ENCODE peak calls at places on chromosomes 5 and 9, in ten cellular contexts. C is GM23338, X is stomach, N is IMR-90, H is SJSA1, J is Caco-2, Q is aorta, T is heart right ventricle, A is lung, F is tibial artery. D is an unnamed sample. For H3K4me1, the result is how much of the 10 kb centered on the place peaks cover.

GRCh38 chr9:109286571-109286977 is 34.3 kb downstream of the EPB41L4B start:
- DNase-seq in H (no peak), F (no peak), T (no peak), N (peak), Q (no peak), X (no peak), J (no peak), C (no peak), A (peak), D (no peak)

GRCh38 chr9:138024831-138025291 is 147.3 kb downstream of the CACNA1B start:
- DNase-seq in T (no peak), H (peak), N (no peak), C (no peak), F (no peak), A (peak), X (peak), Q (peak), J (no peak), D (no peak)

GRCh38 chr9:5438301-5439162 is 807 bp upstream of the PLGRKT start:
- DNase-seq in F (no peak), J (no peak), N (peak), T (no peak), X (no peak), H (peak), C (no peak), Q (no peak), A (no peak), D (no peak)

GRCh38 chr9:73701415-73702057 is 549.9 kb downstream of the ANXA1 start:
- DNase-seq in F (no peak), H (no peak), J (no peak), T (no peak), C (no peak), A (no peak), N (no peak), Q (no peak), X (no peak), D (no peak)

GRCh38 chr5:41334758-41335157 is 121.4 kb upstream of the C6 start:
- DNase-seq in X (no peak), Q (no peak), H (no peak), A (no peak), T (no peak), C (peak), F (no peak), J (no peak), N (peak), D (no peak)

GRCh38 chr9:70452365-70452764 is 37.9 kb upstream of the KLF9 start:
- DNase-seq in T (no peak), X (no peak), N (no peak), J (no peak), F (no peak), A (no peak), C (no peak), H (no peak), Q (no peak), D (no peak)

GRCh38 chr9:5629312-5630037 is 568 bp downstream of the RIC1 start:
- DNase-seq in A (peak), H (peak), Q (peak), T (peak), J (peak), N (no peak), X (peak), C (peak), F (peak), D (no peak)

GRCh38 chr9:126614455-126615248 is 924 bp downstream of the LMX1B start:
- DNase-seq in J (no peak), A (no peak), X (no peak), N (no peak), H (no peak), F (peak), C (peak), T (no peak), Q (peak), D (no peak)

GRCh38 chr5:10563940-10564837 is at the start of gene ANKRD33B:
- DNase-seq in C (peak), H (peak), N (peak), Q (peak), F (peak), J (peak), A (peak), T (peak), X (peak), D (no peak)

GRCh38 chr9:128117613-128118471 is 9.7 kb downstream of the PTGES2 start:
- DNase-seq in A (peak), C (peak), T (peak), J (peak), N (peak), H (peak), F (peak), X (peak), Q (peak), D (peak)

GRCh38 chr5:111697215-111697614 is 59.8 kb downstream of the NREP start:
- DNase-seq in F (no peak), T (peak), H (no peak), X (no peak), N (no peak), Q (no peak), A (no peak), J (no peak), C (no peak), D (no peak)

GRCh38 chr9:37253377-37253937 is 133.1 kb downstream of the ZCCHC7 start:
- DNase-seq in A (no peak), C (no peak), X (no peak), J (no peak), H (no peak), T (no peak), N (no peak), F (no peak), Q (no peak), D (no peak)

GRCh38 chr9:134325096-134325812 is 1.0 kb upstream of the RXRA start:
- DNase-seq in Q (peak), N (peak), T (peak), C (peak), X (peak), F (no peak), H (no peak), J (no peak), A (peak), D (no peak)

GRCh38 chr5:9513825-9514224 is 32.0 kb downstream of the SEMA5A start:
- DNase-seq in X (no peak), T (no peak), J (no peak), H (no peak), Q (no peak), F (no peak), N (peak), A (no peak), C (peak), D (no peak)

GRCh38 chr9:71863652-71864051 is 47.3 kb downstream of the ABHD17B start:
- DNase-seq in J (no peak), F (no peak), T (no peak), X (no peak), N (peak), C (no peak), Q (no peak), H (no peak), A (no peak), D (no peak)

GRCh38 chr5:169442354-169443248 is 141.0 kb upstream of the SPDL1 start:
- DNase-seq in X (no peak), N (no peak), A (no peak), F (no peak), C (no peak), T (no peak), Q (no peak), H (no peak), J (no peak), D (no peak)

GRCh38 chr5:53480474-53481353 is at the start of gene FST:
- DNase-seq in X (peak), F (peak), T (no peak), H (peak), N (peak), A (no peak), C (peak), J (no peak), Q (peak), D (no peak)

GRCh38 chr9:131382850-131383729 is 10.8 kb upstream of the PRRC2B start:
- DNase-seq in H (no peak), T (peak), C (peak), Q (no peak), A (peak), F (no peak), N (peak), J (peak), X (peak), D (no peak)

GRCh38 chr5:166845044-166845443 is 1446.4 kb upstream of the WWC1 start:
- DNase-seq in N (no peak), J (no peak), H (no peak), A (no peak), X (no peak), F (no peak), C (peak), Q (no peak), T (peak), D (peak)

GRCh38 chr5:109876941-109877669 is 187.4 kb downstream of the MAN2A1 start:
- DNase-seq in X (no peak), C (no peak), A (no peak), N (peak), F (no peak), Q (no peak), T (no peak), J (no peak), H (no peak), D (no peak)

GRCh38 chr9:98580956-98581355 is 127.8 kb downstream of the GABBR2 start:
- DNase-seq in X (no peak), C (no peak), H (no peak), T (no peak), F (no peak), A (no peak), J (no peak), N (no peak), Q (no peak), D (no peak)

GRCh38 chr9:2810424-2811075 is 33.3 kb downstream of the PUM3 start:
- DNase-seq in T (no peak), Q (no peak), H (no peak), A (no peak), X (no peak), N (no peak), J (no peak), F (no peak), C (peak), D (no peak)

GRCh38 chr5:157266286-157267007 is 524 bp downstream of the CYFIP2 start:
- DNase-seq in N (no peak), T (no peak), H (no peak), F (no peak), X (peak), C (peak), Q (peak), A (no peak), J (no peak), D (no peak)

GRCh38 chr5:32017638-32018429 is 156.3 kb downstream of the GOLPH3 start:
- DNase-seq in X (no peak), A (no peak), F (no peak), Q (no peak), N (no peak), T (peak), J (no peak), H (no peak), C (no peak), D (no peak)

GRCh38 chr9:115008536-115008935 is 78.1 kb upstream of the TNFSF8 start:
- DNase-seq in A (no peak), H (peak), Q (no peak), J (no peak), F (no peak), T (no peak), C (no peak), N (peak), X (no peak), D (no peak)

GRCh38 chr9:978117-978830 is 1.8 kb downstream of the DMRT3 start:
- DNase-seq in H (no peak), N (no peak), A (no peak), X (no peak), T (no peak), F (no peak), C (peak), Q (no peak), J (no peak), D (no peak)

GRCh38 chr5:10315824-10316509 is 8.3 kb upstream of the CMBL start:
- DNase-seq in H (no peak), Q (no peak), A (no peak), T (no peak), F (no peak), J (no peak), N (no peak), X (no peak), C (peak), D (no peak)

GRCh38 chr9:95793924-95794828 is 81.3 kb upstream of the ERCC6L2 start:
- DNase-seq in X (no peak), C (no peak), J (no peak), T (peak), A (no peak), H (no peak), Q (no peak), N (peak), F (no peak), D (no peak)

GRCh38 chr9:109574061-109574882 is 76.2 kb upstream of the PTPN3 start:
- DNase-seq in F (no peak), J (no peak), N (peak), T (peak), X (no peak), C (peak), H (peak), A (peak), Q (no peak), D (no peak)

GRCh38 chr5:80408475-80408875 is 611 bp downstream of the ZFYVE16 start:
- DNase-seq in F (peak), T (peak), N (peak), X (peak), J (peak), Q (peak), C (no peak), H (peak), A (no peak), D (peak)

DNA sequence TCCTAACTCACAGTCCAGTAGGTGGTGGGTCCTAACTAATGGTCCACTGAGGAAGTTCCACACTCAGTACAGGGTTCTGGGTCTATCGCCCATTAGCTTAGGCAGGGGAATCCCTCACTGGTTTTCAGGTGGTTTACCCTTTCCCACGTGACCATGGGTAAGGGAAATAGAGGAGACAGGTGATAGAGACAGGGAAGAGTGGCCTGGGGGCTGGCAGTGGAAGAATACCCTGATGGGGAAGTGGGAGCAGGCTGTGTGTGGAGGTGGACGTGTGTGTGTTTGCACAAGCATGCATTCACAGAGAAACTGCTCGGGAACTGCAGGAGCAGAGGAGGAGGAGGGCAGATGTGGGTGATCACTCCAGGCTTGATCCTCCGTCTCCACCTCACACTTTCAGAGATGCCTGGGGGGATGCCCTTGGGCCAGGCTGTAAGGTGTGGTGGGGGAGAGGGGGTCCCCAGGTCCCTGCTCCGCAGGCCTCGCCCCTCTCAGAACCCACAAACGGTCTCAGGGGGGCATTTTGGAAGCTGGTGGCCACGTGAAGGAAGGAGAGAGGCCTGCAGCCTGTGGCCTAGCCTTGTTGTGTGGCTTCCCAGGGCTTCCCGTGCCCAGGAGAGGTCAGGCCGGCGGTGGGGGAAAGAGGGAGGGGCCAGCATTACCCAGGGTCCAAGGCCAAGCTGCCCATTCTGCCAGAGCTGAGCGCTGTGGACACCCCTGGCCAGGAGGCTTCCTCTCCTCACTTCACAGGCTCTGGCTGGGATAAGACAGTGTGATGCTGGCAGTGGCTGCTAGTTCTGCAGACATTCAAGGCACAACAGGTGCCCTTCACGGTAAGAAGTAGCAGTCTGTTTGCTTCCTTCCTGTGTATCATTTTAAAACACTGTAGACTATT is 80.0 kb downstream of the OTULIN start:
- DNase-seq in A (no peak), Q (no peak), F (no peak), T (peak), N (no peak), H (no peak), X (no peak), J (no peak), C (no peak), D (no peak)
- H3K4me3 ChIP-seq in A (no peak), Q (no peak), F (no peak), T (no peak), N (no peak), H (no peak), X (no peak), J (no peak), C (no peak), D (no peak)

DNA sequence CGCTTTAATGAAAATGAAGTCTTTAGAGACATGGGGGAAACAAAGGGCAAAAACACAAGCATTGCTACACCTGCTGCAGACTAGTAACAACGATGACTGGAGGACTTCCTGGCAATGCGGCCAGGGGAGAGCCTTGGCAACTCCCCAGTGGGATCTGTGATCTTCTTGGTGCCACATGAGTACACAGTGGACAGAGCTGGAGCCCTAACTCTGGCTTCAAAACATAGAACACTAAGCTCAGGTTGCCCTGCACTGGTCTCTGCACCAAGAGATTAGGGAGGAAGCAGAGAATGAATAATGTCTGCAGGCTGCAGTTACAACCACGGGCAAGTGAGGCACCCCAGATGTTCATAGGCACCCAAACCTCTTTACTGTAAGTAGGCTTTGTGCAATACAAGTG is 91.1 kb downstream of the MRPS27 start:
- DNase-seq in H (no peak), T (peak), F (no peak), A (no peak), X (no peak), Q (no peak), N (no peak), C (no peak), J (no peak), D (no peak)
- H3K4me1 ChIP-seq in H (under half), T (under half), F (under half), A (under half), X (under half), Q (under half), N (under half), C (under half), J (under half), D (under half)

DNA sequence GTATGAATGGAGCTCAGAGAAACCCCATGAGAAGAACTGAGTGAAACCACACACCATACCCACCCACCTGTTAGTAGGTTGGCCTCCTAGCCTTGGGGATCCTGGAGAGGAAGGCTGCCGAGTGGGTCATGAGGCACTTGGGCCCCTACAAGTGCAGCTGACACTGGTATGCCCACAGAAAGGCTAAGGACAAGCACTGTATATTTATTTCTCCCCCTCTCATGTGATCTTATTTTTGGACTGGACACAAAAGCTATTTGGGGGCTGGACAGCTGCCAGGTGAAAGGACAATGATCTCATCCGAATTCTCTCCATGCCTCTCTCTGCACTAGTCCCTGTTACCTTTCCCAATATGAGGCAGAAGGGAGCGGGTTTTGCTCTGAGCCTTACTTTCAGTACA is 12.0 kb upstream of the FGF1 start:
- DNase-seq in J (no peak), A (no peak), H (no peak), F (peak), X (no peak), C (no peak), N (peak), Q (no peak), T (peak), D (no peak)
- H3K4me3 ChIP-seq in J (no peak), A (no peak), H (no peak), F (peak), X (no peak), C (no peak), N (no peak), Q (no peak), T (peak), D (no peak)

GRCh38 chr9:130030821-130031481 is 12.0 kb downstream of the FNBP1 start:
- DNase-seq in X (no peak), C (no peak), Q (no peak), H (no peak), N (no peak), T (no peak), J (no peak), F (no peak), A (no peak), D (no peak)
- H3K4me1 ChIP-seq in X (half or more), C (under half), Q (under half), H (under half), N (under half), T (under half), J (under half), F (under half), A (under half), D (under half)

GRCh38 chr5:180832638-180833068 is 28.4 kb downstream of the ZFP62 start:
- DNase-seq in Q (no peak), N (no peak), A (no peak), C (no peak), H (no peak), J (no peak), X (no peak), T (no peak), F (no peak), D (no peak)
- H3K4me3 ChIP-seq in Q (no peak), N (no peak), A (no peak), C (no peak), H (no peak), J (no peak), X (peak), T (peak), F (peak), D (no peak)

GRCh38 chr5:37517686-37518085 is 138.6 kb downstream of the WDR70 start:
- DNase-seq in H (no peak), X (no peak), A (no peak), C (no peak), J (no peak), T (no peak), Q (no peak), N (no peak), F (no peak), D (no peak)

GRCh38 chr5:37520811-37521210 is 141.7 kb downstream of the WDR70 start:
- DNase-seq in A (no peak), C (no peak), N (no peak), F (no peak), Q (no peak), T (no peak), H (no peak), J (no peak), X (no peak), D (no peak)

GRCh38 chr5:37519807-37520206 is 140.7 kb downstream of the WDR70 start:
- DNase-seq in X (no peak), T (no peak), J (no peak), N (no peak), C (no peak), H (no peak), F (no peak), Q (no peak), A (no peak), D (no peak)

GRCh38 chr5:37519304-37519703 is 140.2 kb downstream of the WDR70 start:
- DNase-seq in J (no peak), A (no peak), X (no peak), F (no peak), C (no peak), T (no peak), H (no peak), Q (no peak), N (no peak), D (no peak)

DNA sequence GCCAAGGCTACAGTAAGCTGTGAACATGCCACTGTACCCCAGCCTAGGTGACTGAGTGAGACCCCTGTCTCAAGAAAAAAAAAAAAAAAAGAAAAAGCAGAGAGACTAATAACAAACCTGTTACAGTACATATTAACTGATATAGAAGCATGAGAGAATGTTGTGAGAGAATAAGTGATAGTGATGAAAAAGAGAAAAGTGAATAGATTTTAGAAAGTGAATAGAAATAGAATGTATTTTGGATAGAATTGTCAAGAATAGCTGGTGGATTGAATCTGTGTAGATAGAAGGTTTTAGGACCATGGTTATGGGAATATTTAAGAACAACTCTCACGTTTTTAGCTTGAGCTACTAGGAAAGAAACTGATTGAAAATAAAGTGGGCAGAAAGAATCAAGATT is 135.8 kb downstream of the WDR70 start:
- DNase-seq in Q (no peak), A (no peak), J (no peak), F (no peak), X (no peak), T (no peak), N (no peak), H (no peak), C (no peak), D (no peak)
- H3K4me1 ChIP-seq in Q (under half), A (under half), J (under half), F (under half), X (under half), T (under half), N (under half), H (under half), C (under half), D (under half)